ENCODE peak calls at places on chromosomes 5 and 9, in six cellular contexts. One of them, this sample, is unnamed.

GRCh38 chr5:171596391-171596878 is 177.0 kb downstream of the FGF18 start:
- DNase-seq in brain pericyte: no peak
- DNase-seq in T-helper 1 cell: no peak
- DNase-seq in neural crest cell: no peak
- DNase-seq in lung: peak; percentile 82
- DNase-seq in AG20443: peak; percentile 64
- DNase-seq in this sample: no peak

GRCh38 chr5:145295236-145295635 is 539.9 kb downstream of the PRELID2 start:
- DNase-seq in neural crest cell: no peak
- DNase-seq in lung: no peak
- DNase-seq in T-helper 1 cell: no peak
- DNase-seq in AG20443: no peak
- DNase-seq in brain pericyte: no peak
- DNase-seq in this sample: no peak

GRCh38 chr9:131965841-131966240 is 113.8 kb downstream of the MED27 start:
- DNase-seq in AG20443: no peak
- DNase-seq in neural crest cell: no peak
- DNase-seq in lung: no peak
- DNase-seq in brain pericyte: no peak
- DNase-seq in T-helper 1 cell: no peak
- DNase-seq in this sample: no peak

GRCh38 chr5:51373880-51374523 is 9.2 kb upstream of the ISL1 start:
- DNase-seq in brain pericyte: no peak
- DNase-seq in T-helper 1 cell: no peak
- DNase-seq in neural crest cell: no peak
- DNase-seq in lung: no peak
- DNase-seq in AG20443: no peak
- DNase-seq in this sample: no peak

GRCh38 chr5:2382776-2383677 is 368.4 kb downstream of the IRX2 start:
- DNase-seq in AG20443: no peak
- DNase-seq in neural crest cell: no peak
- DNase-seq in brain pericyte: no peak
- DNase-seq in T-helper 1 cell: no peak
- DNase-seq in lung: no peak
- DNase-seq in this sample: no peak

GRCh38 chr5:149420509-149421371 is 41.6 kb upstream of the IL17B start:
- DNase-seq in brain pericyte: no peak
- DNase-seq in lung: no peak
- DNase-seq in AG20443: peak; percentile 74
- DNase-seq in neural crest cell: no peak
- DNase-seq in T-helper 1 cell: no peak
- DNase-seq in this sample: no peak

GRCh38 chr5:176180781-176181180 is 57.4 kb upstream of the SIMC1 start:
- DNase-seq in lung: no peak
- DNase-seq in brain pericyte: no peak
- DNase-seq in AG20443: no peak
- DNase-seq in neural crest cell: no peak
- DNase-seq in T-helper 1 cell: no peak
- DNase-seq in this sample: no peak

GRCh38 chr9:131407717-131408195 is 13.9 kb downstream of the PRRC2B start:
- DNase-seq in T-helper 1 cell: peak; percentile 48
- DNase-seq in brain pericyte: no peak
- DNase-seq in AG20443: peak; percentile 70
- DNase-seq in neural crest cell: no peak
- DNase-seq in lung: peak; percentile 56
- DNase-seq in this sample: peak; percentile 67

GRCh38 chr5:171437286-171437821 is 17.9 kb downstream of the FGF18 start:
- DNase-seq in lung: no peak
- DNase-seq in brain pericyte: no peak
- DNase-seq in T-helper 1 cell: no peak
- DNase-seq in AG20443: no peak
- DNase-seq in neural crest cell: no peak
- DNase-seq in this sample: no peak

GRCh38 chr9:38018964-38019602 is 49.9 kb downstream of the SHB start:
- DNase-seq in lung: peak; percentile 64
- DNase-seq in T-helper 1 cell: no peak
- DNase-seq in brain pericyte: peak; percentile 57
- DNase-seq in neural crest cell: no peak
- DNase-seq in AG20443: peak; percentile 75
- DNase-seq in this sample: no peak

GRCh38 chr5:160774006-160774405 is 78.0 kb downstream of the ATP10B start:
- DNase-seq in T-helper 1 cell: no peak
- DNase-seq in AG20443: no peak
- DNase-seq in neural crest cell: no peak
- DNase-seq in brain pericyte: no peak
- DNase-seq in lung: no peak
- DNase-seq in this sample: no peak

GRCh38 chr9:116380496-116380995 is 227.0 kb downstream of the PAPPA start:
- DNase-seq in brain pericyte: no peak
- DNase-seq in lung: no peak
- DNase-seq in AG20443: no peak
- DNase-seq in neural crest cell: no peak
- DNase-seq in T-helper 1 cell: no peak
- DNase-seq in this sample: no peak

GRCh38 chr5:56640763-56641406 is 174.5 kb upstream of the MAP3K1 start:
- DNase-seq in neural crest cell: no peak
- DNase-seq in lung: no peak
- DNase-seq in T-helper 1 cell: no peak
- DNase-seq in brain pericyte: no peak
- DNase-seq in AG20443: no peak
- DNase-seq in this sample: no peak

GRCh38 chr9:106575903-106576755 is 286.8 kb upstream of the ZNF462 start:
- DNase-seq in neural crest cell: peak; percentile 29
- DNase-seq in lung: no peak
- DNase-seq in T-helper 1 cell: no peak
- DNase-seq in AG20443: no peak
- DNase-seq in brain pericyte: no peak
- DNase-seq in this sample: no peak